ENCODE peak calls at places on chromosome 21, in four cellular contexts. S is PC-9, K is progenitor cell of endocrine pancreas, O is astrocyte of the cerebellum. I is an unnamed sample.

GRCh38 chr21:46393451-46393940 is 65.2 kb upstream of the DIP2A start:
- DNase-seq in K (no peak), O (no peak), S (no peak), I (no peak)

GRCh38 chr21:34992736-34993135 is 56.4 kb downstream of the RUNX1 start:
- DNase-seq in K (no peak), O (peak), S (no peak), I (no peak)

GRCh38 chr21:46457801-46458314 is 833 bp upstream of the DIP2A start:
- DNase-seq in K (peak), S (no peak), O (no peak), I (no peak)

GRCh38 chr21:35438643-35439404 is 389.7 kb upstream of the RUNX1 start:
- DNase-seq in S (no peak), K (no peak), O (no peak), I (no peak)

GRCh38 chr21:35257413-35257812 is 208.3 kb upstream of the RUNX1 start:
- DNase-seq in O (peak), K (no peak), S (peak), I (no peak)

GRCh38 chr21:45336870-45337269 is 49.2 kb upstream of the POFUT2 start:
- DNase-seq in K (no peak), O (no peak), S (no peak), I (no peak)

GRCh38 chr21:34869541-34869940 is 179.6 kb downstream of the RUNX1 start:
- DNase-seq in K (no peak), S (no peak), O (no peak), I (no peak)

GRCh38 chr21:25862596-25862995 is 127.8 kb downstream of the GABPA start:
- DNase-seq in S (no peak), O (peak), K (no peak), I (no peak)

GRCh38 chr21:24861471-24861870 is 745.8 kb downstream of the MRPL39 start:
- DNase-seq in S (no peak), K (no peak), O (no peak), I (no peak)

GRCh38 chr21:35053356-35054096 is 4.4 kb upstream of the RUNX1 start:
- DNase-seq in O (no peak), K (no peak), S (no peak), I (no peak)

GRCh38 chr21:18041012-18041411 is 203.6 kb upstream of the CHODL start:
- DNase-seq in S (no peak), K (no peak), O (peak), I (peak)

GRCh38 chr21:42855143-42855936 is 24.0 kb downstream of the WDR4 start:
- DNase-seq in K (no peak), S (no peak), O (no peak), I (no peak)

GRCh38 chr21:46425061-46425460 is 33.6 kb upstream of the DIP2A start:
- DNase-seq in K (no peak), S (no peak), O (no peak), I (no peak)

GRCh38 chr21:17279663-17280062 is 233.2 kb upstream of the CXADR start:
- DNase-seq in O (no peak), S (no peak), K (no peak), I (no peak)

GRCh38 chr21:35511298-35512162 is 462.4 kb upstream of the RUNX1 start:
- DNase-seq in K (no peak), S (peak), O (no peak), I (no peak)

GRCh38 chr21:45355573-45355972 is 49.4 kb upstream of the COL18A1 start:
- DNase-seq in S (no peak), O (no peak), K (no peak), I (no peak)

GRCh38 chr21:25790122-25790951 is 55.6 kb downstream of the GABPA start:
- DNase-seq in K (no peak), S (no peak), O (peak), I (no peak)

DNA sequence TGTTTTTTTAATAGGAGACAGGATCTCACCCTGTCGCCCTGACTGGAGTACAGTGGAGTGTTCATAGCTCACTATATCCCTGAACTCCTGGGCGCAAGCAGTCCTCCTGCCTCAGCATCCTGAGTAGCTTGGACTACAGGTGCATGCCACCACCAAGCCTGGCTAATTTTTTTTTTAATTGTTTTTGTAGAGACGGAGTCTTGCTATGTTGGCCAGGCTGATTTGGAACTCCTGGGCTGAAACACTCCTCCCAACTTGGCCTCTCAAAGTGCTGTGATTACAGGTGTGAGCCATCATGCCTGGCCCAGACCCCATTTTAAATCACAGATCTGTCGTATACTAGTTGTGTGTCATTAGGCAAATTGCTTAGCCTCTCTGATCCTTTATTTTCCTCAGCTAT is 161.1 kb downstream of the DYRK1A start:
- DNase-seq in S (no peak), O (no peak), K (no peak), I (no peak)
- TF ChIP-seq CTCF in S (no peak), O (no peak), K (no peak), I (no peak)

DNA sequence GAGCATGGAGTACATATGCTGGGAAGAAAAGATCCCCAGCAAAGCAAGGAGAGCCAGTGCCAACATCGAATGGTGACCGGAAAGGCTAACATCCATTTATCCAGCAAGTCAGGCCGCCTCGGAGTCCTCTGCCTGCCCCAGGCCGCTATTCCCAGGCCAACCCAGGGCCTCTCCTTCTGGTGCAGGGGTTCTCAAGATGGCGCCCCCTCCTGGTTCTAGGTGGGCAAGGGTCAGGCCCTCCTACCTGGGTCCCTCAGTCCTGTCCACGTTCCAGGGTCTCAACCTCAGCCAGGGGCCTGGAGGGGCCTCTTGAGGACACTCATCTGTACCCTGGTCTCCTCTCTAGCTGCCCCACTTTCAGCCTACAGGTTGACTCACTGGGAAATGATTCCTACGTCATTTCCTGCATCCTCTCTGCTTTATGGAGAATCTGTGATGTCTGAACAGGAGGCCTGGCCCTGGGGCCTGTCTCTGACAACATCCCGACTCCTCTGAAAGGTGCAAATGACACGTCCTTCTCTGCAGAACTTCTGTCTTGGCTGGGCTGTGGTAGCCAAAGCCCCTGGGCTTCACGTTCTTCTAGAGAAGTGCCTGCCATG is 145.3 kb downstream of the PSMG1 start:
- DNase-seq in S (no peak), K (no peak), O (no peak), I (no peak)
- TF ChIP-seq CTCF in S (no peak), K (no peak), O (no peak), I (peak)

GRCh38 chr21:41283211-41283818 is 33.3 kb upstream of the FAM3B start:
- DNase-seq in O (peak), K (peak), S (peak), I (peak)
- TF ChIP-seq CTCF in O (peak), K (peak), S (peak), I (peak)

GRCh38 chr21:15063821-15064575 is 802 bp downstream of the NRIP1 start:
- DNase-seq in O (no peak), S (no peak), K (peak), I (peak)

GRCh38 chr21:15063081-15063820 is 1.5 kb downstream of the NRIP1 start:
- DNase-seq in S (no peak), K (no peak), O (no peak), I (no peak)

GRCh38 chr21:15061747-15062146 is 3.1 kb downstream of the NRIP1 start:
- DNase-seq in S (no peak), K (no peak), O (no peak), I (no peak)

GRCh38 chr21:15061284-15061683 is 3.5 kb downstream of the NRIP1 start:
- DNase-seq in O (no peak), S (no peak), K (no peak), I (no peak)

GRCh38 chr21:15062566-15062965 is 2.2 kb downstream of the NRIP1 start:
- DNase-seq in K (no peak), S (no peak), O (no peak), I (no peak)
- TF ChIP-seq CTCF in K (no peak), S (peak), O (no peak), I (no peak)

GRCh38 chr21:33855190-33855589 is 60.4 kb downstream of the ATP5PO start:
- DNase-seq in S (no peak), O (no peak), K (no peak), I (no peak)
- TF ChIP-seq CTCF in S (no peak), O (no peak), K (peak), I (no peak)

DNA sequence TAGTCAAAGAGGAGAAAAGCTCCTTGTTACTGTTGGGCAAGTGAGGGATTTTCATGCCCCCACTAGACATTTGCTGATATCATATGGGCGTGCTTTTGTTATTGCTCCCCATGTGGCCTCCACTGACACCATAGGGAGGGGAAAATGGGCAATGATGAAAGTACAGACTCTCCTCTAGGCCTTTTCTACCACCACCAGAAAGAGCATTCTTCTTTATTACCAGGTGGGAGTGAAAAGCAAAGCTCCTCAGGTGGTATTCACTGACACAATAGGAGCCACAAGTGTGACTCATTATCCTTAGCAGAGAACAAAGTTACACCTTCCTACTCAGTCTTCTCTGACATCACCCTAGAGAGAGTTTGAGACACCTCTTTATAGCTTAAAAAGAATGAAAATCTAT is 667.1 kb downstream of the LTN1 start:
- DNase-seq in S (no peak), O (no peak), K (no peak), I (no peak)
- TF ChIP-seq CTCF in S (no peak), O (no peak), K (no peak), I (no peak)

GRCh38 chr21:30072496-30072895 is 94.1 kb downstream of the CLDN17 start:
- DNase-seq in S (no peak), K (no peak), O (peak), I (peak)
- TF ChIP-seq CTCF in S (peak), K (peak), O (peak), I (peak)

GRCh38 chr21:26881504-26882228 is 36.5 kb upstream of the ADAMTS1 start:
- DNase-seq in S (no peak), K (no peak), O (peak), I (no peak)
- TF ChIP-seq CTCF in S (peak), K (peak), O (peak), I (peak)

DNA sequence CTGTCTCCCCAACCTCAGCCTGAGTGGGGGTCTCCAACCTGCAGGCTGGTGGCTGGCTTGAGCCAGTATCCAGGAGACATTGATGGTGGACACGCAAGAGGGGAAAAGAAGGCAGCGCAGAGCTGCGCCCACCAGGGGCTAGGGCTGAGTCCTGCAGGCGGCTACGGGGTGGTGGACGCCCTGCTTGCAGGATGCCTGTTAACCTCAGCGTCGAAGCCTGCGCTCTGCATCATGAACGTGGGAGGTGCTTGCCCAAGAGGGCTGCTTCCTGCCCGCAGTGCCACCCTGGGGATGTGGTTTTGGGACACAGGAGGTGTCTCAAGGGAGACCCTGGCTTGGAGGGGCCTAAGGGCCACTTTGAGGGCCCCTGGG is 11.6 kb downstream of the CFAP410 start:
- DNase-seq in K (no peak), S (no peak), O (no peak), I (no peak)
- TF ChIP-seq CTCF in K (no peak), S (no peak), O (no peak), I (no peak)

GRCh38 chr21:31895069-31895851 is 22.4 kb downstream of the HUNK start:
- DNase-seq in K (no peak), S (no peak), O (no peak), I (no peak)
- TF ChIP-seq CTCF in K (no peak), S (no peak), O (no peak), I (no peak)

I was measured in endothelial cell.